ENCODE peak calls at places on chromosomes 2 and 18, in eight cellular contexts. F, C, B, I, M, J, V and R are unnamed samples.

GRCh38 chr2:160561551-160562280 is 68.1 kb upstream of the RBMS1 start:
- DNase-seq in F (no peak), C (peak; percentile 67), B (no peak), I (no peak), M (no peak), J (peak; percentile 81), V (peak; percentile 35), R (peak; percentile 63)

GRCh38 chr2:220795705-220796104 is 776.4 kb downstream of the EPHA4 start:
- DNase-seq in F (no peak), C (no peak), B (no peak), I (no peak), M (no peak), J (no peak), V (no peak), R (no peak)

GRCh38 chr2:19982268-19982667 is 7.6 kb downstream of the WDR35 start:
- DNase-seq in F (no peak), C (no peak), B (no peak), I (no peak), M (no peak), J (peak; percentile 3), V (no peak), R (no peak)

GRCh38 chr2:25207078-25207545 is 38.7 kb upstream of the POMC start:
- DNase-seq in F (no peak), C (no peak), B (peak; percentile 45), I (no peak), M (no peak), J (no peak), V (no peak), R (no peak)

GRCh38 chr2:46058140-46058539 is 239.1 kb upstream of the EPAS1 start:
- DNase-seq in F (no peak), C (no peak), B (no peak), I (no peak), M (no peak), J (peak; percentile 47), V (no peak), R (no peak)

GRCh38 chr18:68519341-68519740 is 195.6 kb downstream of the TMX3 start:
- DNase-seq in F (no peak), C (no peak), B (no peak), I (no peak), M (no peak), J (no peak), V (no peak), R (peak; percentile 5)

GRCh38 chr18:35441857-35442595 is 55.7 kb downstream of the INO80C start:
- DNase-seq in F (no peak), C (peak; percentile 93), B (no peak), I (no peak), M (no peak), J (no peak), V (no peak), R (peak; percentile 10)

GRCh38 chr2:132850688-132851087 is 180.7 kb upstream of the LYPD1 start:
- DNase-seq in F (no peak), C (no peak), B (no peak), I (no peak), M (no peak), J (no peak), V (no peak), R (no peak)

GRCh38 chr2:7427293-7428060 is 510.3 kb downstream of the RNF144A start:
- DNase-seq in F (peak; percentile 53), C (peak; percentile 37), B (peak; percentile 76), I (no peak), M (peak; percentile 47), J (peak; percentile 72), V (peak; percentile 13), R (no peak)

GRCh38 chr2:9341351-9341887 is 81.9 kb downstream of the ITGB1BP1 start:
- DNase-seq in F (no peak), C (no peak), B (no peak), I (no peak), M (no peak), J (no peak), V (no peak), R (no peak)

GRCh38 chr2:104703669-104704068 is 150.2 kb upstream of the POU3F3 start:
- DNase-seq in F (no peak), C (peak; percentile 2), B (no peak), I (no peak), M (no peak), J (no peak), V (no peak), R (no peak)

GRCh38 chr2:28252308-28252707 is 140.3 kb upstream of the FOSL2 start:
- DNase-seq in F (no peak), C (no peak), B (peak; percentile 74), I (no peak), M (no peak), J (no peak), V (no peak), R (no peak)

GRCh38 chr18:8847900-8848299 is 142.5 kb downstream of the MTCL1 start:
- DNase-seq in F (no peak), C (no peak), B (no peak), I (no peak), M (no peak), J (peak; percentile 45), V (no peak), R (no peak)

GRCh38 chr18:48488388-48488850 is 50.4 kb upstream of the CTIF start:
- DNase-seq in F (no peak), C (peak; percentile 73), B (no peak), I (no peak), M (no peak), J (peak; percentile 98), V (peak; percentile 76), R (peak; percentile 89)